ENCODE peak calls at places on chromosome 15, in eight cellular contexts. R is CD4-positive, CD25-positive, alpha-beta regulatory T cell; F is cardiac muscle cell; Z is GM23338; V is IMR-90; J is pancreas; W is neuronal stem cell; D is GM23248. X is an unnamed sample.

GRCh38 chr15:27095809-27096580 is 125.0 kb downstream of the GABRG3 start:
- DNase-seq in R (no peak), F (no peak), Z (peak; percentile 17), V (no peak), J (no peak), W (no peak), D (peak; percentile 57), X (no peak)

GRCh38 chr15:29924750-29925149 is 102.5 kb upstream of the TJP1 start:
- DNase-seq in R (no peak), F (peak; percentile 93), Z (peak; percentile 97), V (peak; percentile 83), J (no peak), W (peak; percentile 62), D (peak; percentile 48), X (peak; percentile 87)

GRCh38 chr15:71422530-71423259 is 307.4 kb downstream of the THSD4 start:
- DNase-seq in R (no peak), F (no peak), Z (no peak), V (no peak), J (no peak), W (no peak), D (no peak), X (no peak)

GRCh38 chr15:48423342-48423741 is 92.1 kb downstream of the DUT start:
- DNase-seq in R (no peak), F (no peak), Z (no peak), V (no peak), J (no peak), W (no peak), D (no peak), X (no peak)

GRCh38 chr15:98592136-98592535 is 56.2 kb upstream of the IGF1R start:
- DNase-seq in R (no peak), F (no peak), Z (no peak), V (no peak), J (no peak), W (no peak), D (no peak), X (no peak)

GRCh38 chr15:69468241-69469121 is 15.9 kb downstream of the RPLP1 start:
- DNase-seq in R (peak; percentile 89), F (no peak), Z (no peak), V (peak; percentile 87), J (no peak), W (no peak), D (no peak), X (no peak)

GRCh38 chr15:75697523-75698398 is 14.9 kb downstream of the CSPG4 start:
- DNase-seq in R (no peak), F (no peak), Z (no peak), V (no peak), J (peak; percentile 51), W (no peak), D (no peak), X (no peak)

GRCh38 chr15:92021765-92022164 is 168.3 kb downstream of the SLCO3A1 start:
- DNase-seq in R (no peak), F (no peak), Z (no peak), V (no peak), J (no peak), W (no peak), D (no peak), X (no peak)

GRCh38 chr15:55108858-55109518 is 87.8 kb downstream of the RSL24D1 start:
- DNase-seq in R (peak; percentile 23), F (peak; percentile 80), Z (peak; percentile 77), V (peak; percentile 17), J (peak; percentile 82), W (peak; percentile 67), D (peak; percentile 67), X (peak; percentile 39)

GRCh38 chr15:57332326-57332725 is 44.0 kb upstream of the CGNL1 start:
- DNase-seq in R (no peak), F (no peak), Z (no peak), V (no peak), J (no peak), W (no peak), D (no peak), X (no peak)

GRCh38 chr15:71375934-71376333 is 260.7 kb downstream of the THSD4 start:
- DNase-seq in R (no peak), F (no peak), Z (no peak), V (peak; percentile 36), J (no peak), W (no peak), D (peak; percentile 47), X (no peak)

GRCh38 chr15:101043911-101044624 is 124.9 kb downstream of the LRRK1 start:
- DNase-seq in R (no peak), F (no peak), Z (no peak), V (no peak), J (no peak), W (no peak), D (no peak), X (no peak)

GRCh38 chr15:82999905-83000671 is 11.4 kb downstream of the C15orf40 start:
- DNase-seq in R (peak; percentile 57), F (peak; percentile 45), Z (peak; percentile 75), V (peak; percentile 69), J (no peak), W (peak; percentile 12), D (peak; percentile 82), X (no peak)

GRCh38 chr15:78446551-78446950 is 8.5 kb downstream of the IREB2 start:
- DNase-seq in R (no peak), F (no peak), Z (no peak), V (no peak), J (no peak), W (no peak), D (no peak), X (no peak)

GRCh38 chr15:50390549-50391264 is 33.5 kb upstream of the USP8 start:
- DNase-seq in R (no peak), F (no peak), Z (no peak), V (no peak), J (no peak), W (no peak), D (peak; percentile 6), X (no peak)

GRCh38 chr15:68465861-68466560 is 34.0 kb upstream of the ITGA11 start:
- DNase-seq in R (no peak), F (no peak), Z (no peak), V (no peak), J (no peak), W (no peak), D (no peak), X (no peak)

GRCh38 chr15:51172190-51172589 is 77.5 kb upstream of the TNFAIP8L3 start:
- DNase-seq in R (no peak), F (no peak), Z (no peak), V (peak; percentile 24), J (no peak), W (no peak), D (peak; percentile 58), X (no peak)

GRCh38 chr15:99762288-99762687 is 29.1 kb upstream of the LYSMD4 start:
- DNase-seq in R (no peak), F (no peak), Z (no peak), V (no peak), J (no peak), W (no peak), D (peak; percentile 41), X (no peak)

GRCh38 chr15:89106200-89106599 is 17.9 kb downstream of the ABHD2 start:
- DNase-seq in R (no peak), F (no peak), Z (no peak), V (no peak), J (no peak), W (no peak), D (no peak), X (no peak)

GRCh38 chr15:48671381-48672022 is 26.0 kb upstream of the FBN1 start:
- DNase-seq in R (no peak), F (no peak), Z (no peak), V (peak; percentile 89), J (no peak), W (no peak), D (peak; percentile 95), X (no peak)

GRCh38 chr15:92580021-92580420 is 75.6 kb downstream of the FAM174B start:
- DNase-seq in R (no peak), F (no peak), Z (no peak), V (no peak), J (no peak), W (no peak), D (no peak), X (no peak)

GRCh38 chr15:77066961-77067690 is 3.8 kb downstream of the TSPAN3 start:
- DNase-seq in R (no peak), F (no peak), Z (no peak), V (peak; percentile 54), J (no peak), W (no peak), D (peak; percentile 27), X (no peak)

DNA sequence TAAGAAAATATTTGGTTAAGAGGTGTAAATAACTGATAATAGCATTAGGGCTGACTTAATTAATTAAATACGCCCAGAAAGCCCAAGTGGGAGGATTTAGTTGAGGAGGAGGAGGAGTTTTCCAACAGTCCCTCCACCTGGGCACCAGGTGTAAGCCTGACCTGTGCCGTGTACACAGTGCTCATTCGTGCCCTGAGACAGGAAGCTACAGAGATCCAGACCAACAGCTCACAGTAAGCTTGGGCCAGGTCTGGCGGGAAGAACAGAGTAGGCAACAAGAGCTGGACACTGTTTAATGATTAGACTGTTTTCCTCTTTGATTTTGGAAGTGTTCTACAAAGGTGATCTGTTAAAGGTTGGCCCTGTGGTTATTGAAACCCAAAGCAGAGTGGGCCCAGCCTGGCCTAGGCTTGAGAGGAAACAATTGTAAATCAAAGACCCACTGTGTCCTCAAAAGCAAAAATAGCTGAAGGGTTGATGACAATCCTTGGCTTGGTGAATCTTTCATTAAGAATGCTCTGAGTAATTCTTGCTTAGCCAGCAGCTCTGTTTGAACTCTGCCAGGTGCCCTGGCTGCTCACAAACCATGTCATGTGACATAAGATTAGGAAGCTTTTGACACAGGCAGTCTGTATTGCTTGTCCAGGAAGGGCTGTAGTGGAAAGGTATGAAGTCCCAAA is 13.8 kb downstream of the SQOR start:
- DNase-seq in R (no peak), F (peak; percentile 43), Z (no peak), V (peak; percentile 86), J (no peak), W (no peak), D (peak; percentile 77), X (no peak)
- H3K4me1 ChIP-seq in R (peaks cover 23% of the 10 kb centered on the region), F (peaks cover 3% of the 10 kb centered on the region), Z (no peaks in the 10 kb centered on the region), V (peaks cover 15% of the 10 kb centered on the region), J (peaks cover 19% of the 10 kb centered on the region), W (no peaks in the 10 kb centered on the region), D (peaks cover 35% of the 10 kb centered on the region), X (peaks cover 2% of the 10 kb centered on the region)

GRCh38 chr15:65512807-65513416 is 4.6 kb downstream of the DPP8 start:
- DNase-seq in R (no peak), F (no peak), Z (no peak), V (no peak), J (no peak), W (no peak), D (peak; percentile 75), X (no peak)
- H3K4me3 ChIP-seq in R (no peak overlapping the region), F (no peak overlapping the region), Z (no peak overlapping the region), V (no peak overlapping the region), J (no peak overlapping the region), W (no peak overlapping the region), D (no peak overlapping the region), X (no peak overlapping the region)

DNA sequence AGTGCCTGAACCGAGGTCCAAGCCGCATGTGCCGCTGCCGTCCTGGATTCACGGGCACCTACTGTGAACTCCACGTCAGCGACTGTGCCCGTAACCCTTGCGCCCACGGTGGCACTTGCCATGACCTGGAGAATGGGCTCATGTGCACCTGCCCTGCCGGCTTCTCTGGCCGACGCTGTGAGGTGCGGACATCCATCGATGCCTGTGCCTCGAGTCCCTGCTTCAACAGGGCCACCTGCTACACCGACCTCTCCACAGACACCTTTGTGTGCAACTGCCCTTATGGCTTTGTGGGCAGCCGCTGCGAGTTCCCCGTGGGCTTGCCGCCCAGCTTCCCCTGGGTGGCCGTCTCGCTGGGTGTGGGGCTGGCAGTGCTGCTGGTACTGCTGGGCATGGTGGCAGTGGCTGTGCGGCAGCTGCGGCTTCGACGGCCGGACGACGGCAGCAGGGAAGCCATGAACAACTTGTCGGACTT is 7.1 kb downstream of the DLL4 start:
- DNase-seq in R (no peak), F (no peak), Z (no peak), V (no peak), J (peak; percentile 50), W (no peak), D (no peak), X (no peak)
- H3K4me1 ChIP-seq in R (peaks cover 7% of the 10 kb centered on the region), F (peaks cover 6% of the 10 kb centered on the region), Z (peaks cover 12% of the 10 kb centered on the region), V (peaks cover 22% of the 10 kb centered on the region), J (no peaks in the 10 kb centered on the region), W (peaks cover 21% of the 10 kb centered on the region), D (no peaks in the 10 kb centered on the region), X (peaks cover 2% of the 10 kb centered on the region)

GRCh38 chr15:66715181-66715624 is 13.2 kb downstream of the SMAD6 start:
- DNase-seq in R (no peak), F (no peak), Z (no peak), V (no peak), J (no peak), W (no peak), D (no peak), X (no peak)
- H3K4me3 ChIP-seq in R (no peak overlapping the region), F (no peak overlapping the region), Z (no peak overlapping the region), V (no peak overlapping the region), J (no peak overlapping the region), W (no peak overlapping the region), D (no peak overlapping the region), X (no peak overlapping the region)